ENCODE peak calls at places on chromosomes 13 and 19, in four cellular contexts. One of them, this sample, is unnamed.

GRCh38 chr19:38808741-38809140 is 4.0 kb downstream of the LGALS4 start:
- DNase-seq in AG10803: no peak
- DNase-seq in OCI-M1: no peak
- DNase-seq in NCI-H1417: no peak
- DNase-seq in this sample: no peak

GRCh38 chr19:45917421-45918091 is 3.0 kb upstream of the NANOS2 start:
- DNase-seq in NCI-H1417: no peak
- DNase-seq in AG10803: no peak
- DNase-seq in OCI-M1: peak; percentile 91
- DNase-seq in this sample: no peak

GRCh38 chr13:36345438-36346221 is 564 bp downstream of the SPART start:
- DNase-seq in NCI-H1417: no peak
- DNase-seq in OCI-M1: peak; percentile 93
- DNase-seq in AG10803: peak; percentile 91
- DNase-seq in this sample: peak; percentile 75

GRCh38 chr19:44960906-44961734 is 5.9 kb downstream of the CLPTM1 start:
- DNase-seq in AG10803: no peak
- DNase-seq in OCI-M1: no peak
- DNase-seq in NCI-H1417: no peak
- DNase-seq in this sample: no peak

GRCh38 chr13:34030782-34031181 is 212.8 kb downstream of the RFC3 start:
- DNase-seq in OCI-M1: no peak
- DNase-seq in NCI-H1417: no peak
- DNase-seq in AG10803: no peak
- DNase-seq in this sample: peak; percentile 49

GRCh38 chr19:38245826-38246498 is 10.2 kb downstream of the PPP1R14A start:
- DNase-seq in NCI-H1417: no peak
- DNase-seq in AG10803: peak; percentile 76
- DNase-seq in OCI-M1: no peak
- DNase-seq in this sample: no peak

GRCh38 chr19:17125728-17126677 is 50.4 kb downstream of the MYO9B start:
- DNase-seq in NCI-H1417: no peak
- DNase-seq in OCI-M1: no peak
- DNase-seq in AG10803: no peak
- DNase-seq in this sample: no peak

GRCh38 chr13:114067886-114068722 is 64.3 kb downstream of the RASA3 start:
- DNase-seq in OCI-M1: no peak
- DNase-seq in NCI-H1417: no peak
- DNase-seq in AG10803: no peak
- DNase-seq in this sample: no peak

GRCh38 chr13:25085125-25085742 is 10.7 kb upstream of the PABPC3 start:
- DNase-seq in AG10803: peak; percentile 35
- DNase-seq in NCI-H1417: peak; percentile 61
- DNase-seq in OCI-M1: peak; percentile 26
- DNase-seq in this sample: peak; percentile 43

GRCh38 chr13:70668983-70669382 is 560.7 kb upstream of the KLHL1 start:
- DNase-seq in NCI-H1417: no peak
- DNase-seq in AG10803: no peak
- DNase-seq in OCI-M1: no peak
- DNase-seq in this sample: peak; percentile 89

GRCh38 chr13:78040431-78040830 is 121.8 kb upstream of the EDNRB start:
- DNase-seq in OCI-M1: no peak
- DNase-seq in AG10803: no peak
- DNase-seq in NCI-H1417: no peak
- DNase-seq in this sample: no peak

GRCh38 chr19:4914736-4915501 is 5.6 kb downstream of the UHRF1 start:
- DNase-seq in NCI-H1417: no peak
- DNase-seq in OCI-M1: no peak
- DNase-seq in AG10803: peak; percentile 54
- DNase-seq in this sample: peak; percentile 87

GRCh38 chr13:50999641-51000040 is 90.0 kb downstream of the RNASEH2B start:
- DNase-seq in OCI-M1: no peak
- DNase-seq in NCI-H1417: no peak
- DNase-seq in AG10803: no peak
- DNase-seq in this sample: no peak

GRCh38 chr13:111064661-111065060 is 50.4 kb upstream of the ARHGEF7 start:
- DNase-seq in AG10803: no peak
- DNase-seq in OCI-M1: no peak
- DNase-seq in NCI-H1417: no peak
- DNase-seq in this sample: no peak

GRCh38 chr13:49220035-49220855 is at the start of gene MLNR:
- DNase-seq in AG10803: peak; percentile 12
- DNase-seq in NCI-H1417: no peak
- DNase-seq in OCI-M1: no peak
- DNase-seq in this sample: no peak

GRCh38 chr13:46684287-46685001 is 112.5 kb downstream of the ESD start:
- DNase-seq in OCI-M1: peak; percentile 39
- DNase-seq in AG10803: no peak
- DNase-seq in NCI-H1417: no peak
- DNase-seq in this sample: no peak

GRCh38 chr13:107927557-107927956 is 287.8 kb downstream of the LIG4 start:
- DNase-seq in AG10803: no peak
- DNase-seq in OCI-M1: no peak
- DNase-seq in NCI-H1417: no peak
- DNase-seq in this sample: no peak

GRCh38 chr13:32036131-32036695 is 4.6 kb downstream of the FRY start:
- DNase-seq in OCI-M1: peak; percentile 69
- DNase-seq in AG10803: no peak
- DNase-seq in NCI-H1417: no peak
- DNase-seq in this sample: no peak

GRCh38 chr19:31173991-31174390 is 175.2 kb downstream of the TSHZ3 start:
- DNase-seq in OCI-M1: no peak
- DNase-seq in NCI-H1417: no peak
- DNase-seq in AG10803: no peak
- DNase-seq in this sample: no peak

GRCh38 chr19:7877249-7877836 is 3.2 kb upstream of the PRR36 start:
- DNase-seq in NCI-H1417: peak; percentile 35
- DNase-seq in AG10803: no peak
- DNase-seq in OCI-M1: no peak
- DNase-seq in this sample: no peak

GRCh38 chr19:12544401-12544876 is 6.8 kb downstream of the ZNF564 start:
- DNase-seq in OCI-M1: peak; percentile 100
- DNase-seq in NCI-H1417: no peak
- DNase-seq in AG10803: no peak
- DNase-seq in this sample: no peak

GRCh38 chr19:42032428-42032827 is 37.6 kb downstream of the GRIK5 start:
- DNase-seq in AG10803: no peak
- DNase-seq in OCI-M1: no peak
- DNase-seq in NCI-H1417: peak; percentile 98
- DNase-seq in this sample: no peak

GRCh38 chr19:2917275-2918184 is 16.8 kb downstream of the ZNF57 start:
- DNase-seq in NCI-H1417: no peak
- DNase-seq in AG10803: no peak
- DNase-seq in OCI-M1: no peak
- DNase-seq in this sample: no peak

GRCh38 chr19:39416626-39417120 is 4.2 kb downstream of the PLEKHG2 start:
- DNase-seq in OCI-M1: no peak
- DNase-seq in AG10803: no peak
- DNase-seq in NCI-H1417: no peak
- DNase-seq in this sample: no peak

GRCh38 chr13:34039678-34040077 is 221.7 kb downstream of the RFC3 start:
- DNase-seq in NCI-H1417: no peak
- DNase-seq in OCI-M1: no peak
- DNase-seq in AG10803: no peak
- DNase-seq in this sample: no peak

GRCh38 chr13:49933511-49933910 is 2.6 kb downstream of the SPRYD7 start:
- DNase-seq in OCI-M1: no peak
- DNase-seq in AG10803: no peak
- DNase-seq in NCI-H1417: no peak
- DNase-seq in this sample: no peak

GRCh38 chr13:98103531-98103930 is 39.4 kb upstream of the FARP1 start:
- DNase-seq in AG10803: peak; percentile 29
- DNase-seq in OCI-M1: no peak
- DNase-seq in NCI-H1417: no peak
- DNase-seq in this sample: no peak